ENCODE peak calls at places on chromosomes 13 and 19, in four cellular contexts. One of them, this sample, is unnamed.
A peak's percentile ranks its signal among the peaks of the same experiment; 100 is the strongest.

GRCh38 chr13:98216135-98216565 is 39.1 kb upstream of the RNF113B start:
- DNase-seq in HepG2: no peak
- DNase-seq in GM12878: no peak
- DNase-seq in H1: no peak
- DNase-seq in this sample: no peak

GRCh38 chr13:51324714-51325440 is 14.6 kb upstream of the SERPINE3 start:
- DNase-seq in HepG2: no peak
- DNase-seq in GM12878: no peak
- DNase-seq in H1: no peak
- DNase-seq in this sample: no peak

GRCh38 chr13:79604752-79605151 is 123.8 kb downstream of the NDFIP2 start:
- DNase-seq in HepG2: no peak
- DNase-seq in GM12878: no peak
- DNase-seq in H1: no peak
- DNase-seq in this sample: no peak

GRCh38 chr13:89239361-89240127 is 1568.4 kb downstream of the SLITRK5 start:
- DNase-seq in HepG2: no peak
- DNase-seq in GM12878: no peak
- DNase-seq in H1: no peak
- DNase-seq in this sample: no peak

GRCh38 chr19:4567584-4568071 is 8.1 kb upstream of the SEMA6B start:
- DNase-seq in HepG2: peak; percentile 40
- DNase-seq in GM12878: no peak
- DNase-seq in H1: peak; percentile 66
- DNase-seq in this sample: peak; percentile 63

GRCh38 chr13:21069561-21070004 is 8.2 kb upstream of the LATS2 start:
- DNase-seq in HepG2: peak; percentile 63
- DNase-seq in GM12878: no peak
- DNase-seq in H1: no peak
- DNase-seq in this sample: no peak

GRCh38 chr19:16569609-16570320 is 2.5 kb downstream of the SLC35E1 start:
- DNase-seq in HepG2: no peak
- DNase-seq in GM12878: no peak
- DNase-seq in H1: no peak
- DNase-seq in this sample: no peak

GRCh38 chr13:42633495-42633894 is 59.5 kb downstream of the TNFSF11 start:
- DNase-seq in HepG2: no peak
- DNase-seq in GM12878: no peak
- DNase-seq in H1: no peak
- DNase-seq in this sample: no peak

GRCh38 chr19:42175952-42176648 is 41.4 kb downstream of the DEDD2 start:
- DNase-seq in HepG2: no peak
- DNase-seq in GM12878: no peak
- DNase-seq in H1: no peak
- DNase-seq in this sample: peak; percentile 15

GRCh38 chr19:27753622-27754021 is 1459.3 kb downstream of the UQCRFS1 start:
- DNase-seq in HepG2: no peak
- DNase-seq in GM12878: no peak
- DNase-seq in H1: no peak
- DNase-seq in this sample: no peak

GRCh38 chr19:16660763-16661479 is at the start of gene TMEM38A:
- DNase-seq in HepG2: no peak
- DNase-seq in GM12878: no peak
- DNase-seq in H1: no peak
- DNase-seq in this sample: no peak

GRCh38 chr13:60869941-60870613 is 473.1 kb downstream of the TDRD3 start:
- DNase-seq in HepG2: no peak
- DNase-seq in GM12878: no peak
- DNase-seq in H1: no peak
- DNase-seq in this sample: no peak

GRCh38 chr13:19618925-19619324 is 14.5 kb upstream of the MPHOSPH8 start:
- DNase-seq in HepG2: peak; percentile 79
- DNase-seq in GM12878: no peak
- DNase-seq in H1: no peak
- DNase-seq in this sample: no peak

GRCh38 chr13:38664920-38665319 is 22.0 kb upstream of the FREM2 start:
- DNase-seq in HepG2: no peak
- DNase-seq in GM12878: no peak
- DNase-seq in H1: no peak
- DNase-seq in this sample: no peak

GRCh38 chr19:6228523-6229215 is 51.1 kb downstream of the MLLT1 start:
- DNase-seq in HepG2: no peak
- DNase-seq in GM12878: no peak
- DNase-seq in H1: no peak
- DNase-seq in this sample: no peak
- TF ChIP-seq SUZ12 in HepG2: no peak
- TF ChIP-seq SUZ12 in GM12878: no peak
- TF ChIP-seq SUZ12 in H1: no peak
- TF ChIP-seq SUZ12 in this sample: no peak

GRCh38 chr19:3378352-3379146 is 12.2 kb downstream of the NFIC start:
- DNase-seq in HepG2: no peak
- DNase-seq in GM12878: no peak
- DNase-seq in H1: no peak
- DNase-seq in this sample: no peak
- H3K4me1 ChIP-seq in HepG2: peaks cover 16% of the 10 kb centered on the region
- H3K4me1 ChIP-seq in GM12878: peaks cover 9% of the 10 kb centered on the region
- H3K4me1 ChIP-seq in H1: peaks cover 5% of the 10 kb centered on the region
- H3K4me1 ChIP-seq in this sample: peaks cover 9% of the 10 kb centered on the region

GRCh38 chr19:56538761-56539263 is at the start of gene ZFP28:
- DNase-seq in HepG2: no peak
- DNase-seq in GM12878: no peak
- DNase-seq in H1: no peak
- DNase-seq in this sample: no peak
- TF ChIP-seq ZNF274 in HepG2: no peak
- TF ChIP-seq ZNF274 in GM12878: no peak
- TF ChIP-seq ZNF274 in H1: no peak
- TF ChIP-seq ZNF274 in this sample: no peak

GRCh38 chr19:52936151-52936957 is 13.1 kb upstream of the ZNF888 start:
- DNase-seq in HepG2: peak; percentile 35
- DNase-seq in GM12878: peak; percentile 36
- DNase-seq in H1: no peak
- DNase-seq in this sample: no peak

GRCh38 chr19:52936958-52937334 is 13.7 kb upstream of the ZNF888 start:
- DNase-seq in HepG2: no peak
- DNase-seq in GM12878: no peak
- DNase-seq in H1: no peak
- DNase-seq in this sample: no peak

DNA sequence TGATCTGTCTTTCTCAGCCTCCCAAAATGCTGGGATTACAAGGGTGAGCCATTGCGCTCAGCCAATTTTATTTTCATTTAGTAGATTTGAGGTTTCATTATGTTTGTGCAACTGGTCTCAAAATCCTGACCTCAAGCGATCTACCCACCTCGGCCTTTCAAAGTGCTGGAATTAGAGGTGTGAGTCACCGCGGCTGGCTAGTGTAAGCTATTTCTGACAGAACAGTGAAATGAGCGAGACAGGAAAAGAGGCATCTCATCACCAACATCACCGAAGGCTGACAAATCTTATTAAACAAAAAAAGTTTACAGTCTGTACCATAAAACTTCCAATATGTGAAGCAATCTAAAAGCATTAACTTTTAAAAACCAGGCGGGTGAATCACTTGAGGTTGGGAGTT is 12.2 kb upstream of the ZNF888 start:
- DNase-seq in HepG2: no peak
- DNase-seq in GM12878: no peak
- DNase-seq in H1: no peak
- DNase-seq in this sample: no peak
- TF ChIP-seq SUZ12 in HepG2: no peak
- TF ChIP-seq SUZ12 in GM12878: no peak
- TF ChIP-seq SUZ12 in H1: no peak
- TF ChIP-seq SUZ12 in this sample: no peak

DNA sequence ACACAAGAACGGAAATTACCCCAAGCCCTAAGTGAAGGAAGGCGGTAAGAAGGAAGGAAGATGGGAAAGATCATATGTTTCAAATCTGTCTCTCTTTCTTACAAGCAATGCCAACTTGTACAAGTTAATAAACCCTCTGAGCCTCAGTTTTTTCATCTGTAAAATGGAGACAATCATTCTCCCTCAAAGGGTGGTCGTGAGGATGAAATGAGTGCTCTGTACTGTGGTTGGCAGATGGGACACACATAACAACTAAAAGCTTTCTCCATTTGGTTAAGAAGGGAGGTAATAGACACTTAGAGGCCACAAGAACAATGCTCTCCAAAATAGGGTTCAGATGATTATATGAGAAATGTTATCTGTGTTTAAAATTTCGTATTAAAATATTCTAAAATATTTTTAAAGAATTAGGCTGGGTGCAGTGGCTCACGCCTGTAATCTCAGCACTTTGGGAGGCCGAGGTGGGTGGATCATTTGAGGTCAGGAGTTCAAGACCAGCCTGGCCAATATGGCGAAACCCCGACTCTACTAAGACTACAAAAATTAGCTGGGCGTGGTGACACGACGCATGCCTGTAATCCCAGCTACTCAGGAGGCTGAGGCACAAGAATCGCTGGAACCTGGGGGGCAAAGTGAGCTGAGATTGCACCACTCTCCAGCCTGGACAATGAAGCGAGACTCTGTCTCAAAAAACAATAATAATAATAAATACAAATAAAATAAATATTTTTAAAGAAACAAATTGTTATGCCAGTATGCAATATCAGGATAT is 89.7 kb downstream of the STARD13 start:
- DNase-seq in HepG2: no peak
- DNase-seq in GM12878: no peak
- DNase-seq in H1: no peak
- DNase-seq in this sample: no peak
- H3K4me1 ChIP-seq in HepG2: peaks cover 54% of the 10 kb centered on the region
- H3K4me1 ChIP-seq in GM12878: peaks cover 32% of the 10 kb centered on the region
- H3K4me1 ChIP-seq in H1: peaks cover 10% of the 10 kb centered on the region
- H3K4me1 ChIP-seq in this sample: no peaks in the 10 kb centered on the region

This sample was measured in NT2/D1.